ENCODE peak calls at places on chromosomes 4 and X, in nine cellular contexts. B is epithelial cell of esophagus; C is IMR-90; X is BJ; I is mucosa of descending colon; K is BE2C; O is lower leg skin; W is body of pancreas; V is naive thymus-derived CD4-positive, alpha-beta T cell. U is an unnamed sample.

GRCh38 chrX:20309796-20310195 is 43.1 kb upstream of the RPS6KA3 start:
- DNase-seq in V (no peak), K (no peak), W (no peak), O (no peak), X (no peak), I (no peak), C (peak), B (no peak), U (peak)

GRCh38 chrX:46628406-46629371 is 55.1 kb downstream of the CHST7 start:
- DNase-seq in O (peak), C (peak), V (no peak), I (no peak), B (no peak), X (peak), K (no peak), W (peak), U (peak)

GRCh38 chr4:70291341-70291740 is 43.4 kb upstream of the CABS1 start:
- DNase-seq in C (no peak), W (no peak), V (no peak), X (no peak), B (no peak), O (no peak), K (no peak), I (no peak), U (no peak)

GRCh38 chr4:121050251-121050650 is 22.1 kb downstream of the NDNF start:
- DNase-seq in B (no peak), X (no peak), C (no peak), I (no peak), O (no peak), K (no peak), W (no peak), V (peak), U (no peak)

GRCh38 chrX:82764521-82764920 is 743.6 kb upstream of the POU3F4 start:
- DNase-seq in C (no peak), B (no peak), V (no peak), I (no peak), W (no peak), O (no peak), X (no peak), K (no peak), U (no peak)

GRCh38 chr4:1036095-1036494 is 24.7 kb downstream of the FGFRL1 start:
- DNase-seq in C (no peak), V (no peak), X (no peak), I (no peak), K (no peak), W (no peak), O (no peak), B (no peak), U (no peak)

GRCh38 chr4:845836-846251 is 19.9 kb upstream of the CPLX1 start:
- DNase-seq in V (no peak), B (no peak), O (no peak), I (no peak), C (peak), W (no peak), K (no peak), X (peak), U (peak)

GRCh38 chr4:38804654-38805295 is at the start of gene TLR1:
- DNase-seq in W (no peak), I (no peak), O (no peak), X (no peak), V (peak), C (peak), B (peak), K (no peak), U (peak)

GRCh38 chrX:47751670-47752069 is 85.0 kb upstream of the ZNF81 start:
- DNase-seq in V (no peak), K (peak), B (peak), I (peak), O (no peak), X (no peak), C (no peak), W (peak), U (peak)

GRCh38 chrX:153438522-153438921 is 7.3 kb downstream of the TREX2 start:
- DNase-seq in V (no peak), C (peak), X (no peak), B (peak), O (no peak), K (no peak), W (no peak), I (no peak), U (peak)

GRCh38 chrX:107747596-107748161 is 27.9 kb downstream of the TSC22D3 start:
- DNase-seq in V (no peak), O (peak), X (no peak), I (no peak), C (peak), K (no peak), B (peak), W (peak), U (peak)

GRCh38 chr4:170111100-170111499 is 21.3 kb upstream of the AADAT start:
- DNase-seq in C (no peak), X (no peak), O (no peak), W (no peak), V (no peak), K (no peak), I (no peak), B (no peak), U (no peak)

DNA sequence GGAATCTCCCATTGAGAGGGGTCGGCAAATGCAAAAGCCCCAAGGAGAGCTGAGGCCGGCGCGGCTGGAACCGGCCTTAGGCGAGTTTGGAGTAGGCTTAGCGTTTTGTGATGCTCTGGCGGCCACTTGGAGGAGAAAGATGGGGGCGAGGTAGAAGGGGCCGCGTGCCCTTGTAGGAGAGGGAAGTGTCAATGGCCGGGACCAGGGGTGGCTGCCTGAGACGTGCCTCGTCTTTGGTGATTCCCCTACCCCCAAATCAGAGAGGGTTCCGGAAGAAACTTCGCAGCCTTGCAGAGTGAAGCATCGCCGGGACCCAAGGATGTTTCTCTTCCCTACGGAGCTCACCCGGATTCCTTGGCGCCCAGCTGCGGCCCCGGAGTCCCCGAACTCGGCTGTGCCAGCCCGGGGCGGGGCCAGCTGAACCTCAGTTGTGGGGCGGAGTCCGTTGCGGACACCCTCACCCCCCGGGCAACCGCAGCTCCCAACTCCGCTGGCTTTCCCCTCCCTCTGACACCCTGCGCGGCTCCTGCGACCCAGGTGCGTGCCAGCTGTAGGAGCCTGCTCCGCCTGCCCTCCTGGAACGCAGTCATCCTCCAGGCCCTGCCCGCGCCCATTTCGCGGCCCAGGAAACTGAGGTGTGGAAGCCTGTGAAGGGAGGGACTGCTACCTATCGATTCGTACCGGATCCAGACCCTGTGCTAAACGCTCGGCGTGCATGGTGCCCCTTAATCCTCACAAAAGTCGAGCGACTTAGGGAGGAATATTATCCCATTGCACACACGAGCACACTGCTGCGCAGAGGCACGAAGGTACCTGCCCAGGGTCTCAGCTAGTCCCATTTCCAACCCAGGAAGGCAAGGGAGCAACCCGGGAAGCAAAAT is 12.0 kb downstream of the MSX1 start:
- DNase-seq in W (no peak), K (no peak), C (no peak), B (no peak), V (no peak), I (no peak), O (no peak), X (no peak), U (no peak)
- H3K4me3 ChIP-seq in W (no peak), K (no peak), C (no peak), B (no peak), V (no peak), I (no peak), O (no peak), X (no peak), U (peak)

DNA sequence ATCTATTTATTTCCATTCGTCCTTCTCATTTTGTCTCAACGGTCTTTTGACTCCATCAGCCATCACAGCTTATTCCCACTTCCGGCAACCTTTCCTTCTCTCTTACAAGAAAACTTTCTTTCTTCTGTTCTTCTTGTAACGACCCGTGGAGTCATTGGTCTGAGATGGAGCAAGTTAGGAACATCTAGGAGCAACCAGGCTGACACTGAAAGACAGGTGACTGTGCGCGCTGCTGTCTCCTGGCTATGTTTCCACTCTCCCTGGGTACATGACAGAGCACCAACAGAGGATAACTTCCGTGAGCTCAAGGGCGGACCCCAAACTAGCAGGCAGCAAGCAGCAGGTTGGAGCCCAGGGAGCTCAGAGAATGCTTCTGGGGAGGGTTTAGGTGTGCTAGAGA is 2.5 kb downstream of the FGF5 start:
- DNase-seq in B (peak), K (no peak), W (no peak), X (no peak), C (no peak), O (no peak), V (no peak), I (no peak), U (no peak)
- H3K4me3 ChIP-seq in B (no peak), K (no peak), W (no peak), X (peak), C (peak), O (no peak), V (no peak), I (no peak), U (peak)

GRCh38 chr4:152946460-152946859 is 10.3 kb downstream of the FHDC1 start:
- DNase-seq in I (no peak), K (no peak), B (peak), W (no peak), X (no peak), V (no peak), O (no peak), C (no peak), U (no peak)

GRCh38 chr4:152944678-152945320 is 8.7 kb downstream of the FHDC1 start:
- DNase-seq in O (no peak), W (no peak), I (no peak), B (no peak), C (no peak), X (no peak), V (no peak), K (no peak), U (no peak)

GRCh38 chr4:152942346-152942745 is 6.2 kb downstream of the FHDC1 start:
- DNase-seq in I (no peak), V (no peak), C (no peak), X (no peak), B (peak), O (no peak), W (no peak), K (no peak), U (no peak)

GRCh38 chr4:152945639-152946038 is 9.5 kb downstream of the FHDC1 start:
- DNase-seq in I (no peak), X (no peak), O (no peak), V (no peak), K (no peak), B (no peak), C (no peak), W (no peak), U (no peak)

DNA sequence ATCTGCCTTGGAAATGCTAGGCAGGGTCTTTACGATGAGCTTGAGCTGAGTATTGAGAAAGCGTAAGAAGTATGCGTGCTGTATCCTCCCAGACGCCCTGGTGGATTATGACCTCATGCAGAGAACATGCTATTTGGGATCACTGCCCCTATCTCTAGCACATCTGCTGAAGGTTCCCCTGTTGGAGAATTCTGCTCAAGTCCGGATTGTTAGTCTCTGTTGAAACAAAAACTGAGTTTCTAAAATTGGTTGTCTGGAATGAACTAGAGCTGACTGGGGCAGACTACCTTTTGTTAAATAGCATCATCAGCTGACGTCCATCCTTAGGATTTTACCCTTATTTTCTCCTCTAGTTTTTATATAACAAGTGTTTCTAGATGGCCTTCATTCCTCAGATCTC is 7.5 kb downstream of the FHDC1 start:
- DNase-seq in V (no peak), B (no peak), X (peak), O (no peak), I (no peak), C (peak), W (no peak), K (no peak), U (peak)
- H3K4me3 ChIP-seq in V (no peak), B (no peak), X (no peak), O (no peak), I (no peak), C (no peak), W (no peak), K (no peak), U (peak)

DNA sequence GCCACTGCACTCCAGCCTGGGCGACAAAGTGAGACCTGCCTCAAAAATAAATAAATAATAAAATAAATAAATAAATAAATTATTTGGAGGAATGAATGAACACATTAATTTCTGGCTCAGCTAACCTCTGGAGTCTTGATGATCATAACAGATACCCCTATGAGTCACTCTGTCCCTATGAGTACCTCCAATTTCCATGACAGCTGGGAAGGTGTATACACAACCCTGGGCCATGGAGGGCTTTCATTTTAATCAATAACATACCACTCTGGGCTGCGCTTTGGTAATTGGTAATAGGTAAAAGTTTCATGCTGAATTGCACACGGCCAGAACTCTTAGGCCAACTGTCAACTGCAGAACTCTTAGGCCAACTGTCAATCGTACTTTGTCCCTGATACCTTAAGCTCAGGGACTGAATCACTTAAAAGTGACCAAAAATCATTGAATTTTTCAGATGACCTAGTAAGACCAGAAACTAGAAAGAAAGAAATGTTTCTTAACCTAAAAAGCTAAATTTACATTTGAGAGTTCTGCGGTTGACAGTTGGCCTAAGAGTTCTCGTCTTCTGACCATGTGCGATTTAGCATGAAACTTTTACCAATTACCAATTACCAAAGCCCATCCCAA is 112.4 kb downstream of the ATP11C start:
- DNase-seq in O (no peak), K (no peak), W (no peak), X (no peak), V (no peak), B (no peak), I (no peak), C (no peak), U (no peak)
- H3K4me3 ChIP-seq in O (no peak), K (no peak), W (no peak), X (no peak), V (no peak), B (no peak), I (no peak), C (no peak), U (no peak)